ENCODE peak calls at places on chromosome 18, in five cellular contexts. M, N, K, H and F are unnamed samples.

GRCh38 chr18:58687871-58688308 is 16.6 kb downstream of the MALT1 start:
- DNase-seq in N (no peak), M (no peak), K (no peak), H (no peak), F (no peak)

GRCh38 chr18:32803571-32803970 is 30.7 kb upstream of the KLHL14 start:
- DNase-seq in K (no peak), M (no peak), H (no peak), N (no peak), F (no peak)

GRCh38 chr18:23857756-23858155 is 156.8 kb upstream of the TTC39C start:
- DNase-seq in M (no peak), K (peak; percentile 50), N (no peak), H (no peak), F (no peak)

GRCh38 chr18:42336139-42336538 is 381.1 kb downstream of the PIK3C3 start:
- DNase-seq in K (no peak), H (no peak), M (no peak), N (no peak), F (no peak)

GRCh38 chr18:48889115-48889941 is 61.4 kb downstream of the SMAD7 start:
- DNase-seq in N (no peak), K (no peak), H (peak; percentile 30), M (peak; percentile 71), F (peak; percentile 84)

GRCh38 chr18:68172842-68173549 is 541.9 kb downstream of the TMX3 start:
- DNase-seq in N (no peak), M (no peak), H (no peak), K (no peak), F (peak; percentile 70)

GRCh38 chr18:55844373-55844772 is 256.4 kb upstream of the TCF4 start:
- DNase-seq in N (no peak), H (no peak), M (no peak), K (no peak), F (no peak)

GRCh38 chr18:62716679-62717058 is 1.3 kb downstream of the PHLPP1 start:
- DNase-seq in N (peak; percentile 60), M (no peak), H (peak; percentile 21), K (peak; percentile 46), F (peak; percentile 82)

GRCh38 chr18:2978208-2978607 is 34.7 kb downstream of the LPIN2 start:
- DNase-seq in N (no peak), M (no peak), K (peak; percentile 41), H (no peak), F (no peak)

GRCh38 chr18:53004798-53005197 is 664.8 kb downstream of the DCC start:
- DNase-seq in H (no peak), K (no peak), N (no peak), M (no peak), F (no peak)

GRCh38 chr18:6236258-6236657 is 178.5 kb downstream of the L3MBTL4 start:
- DNase-seq in K (no peak), N (no peak), H (no peak), M (no peak), F (no peak)

GRCh38 chr18:25019946-25020345 is 332.0 kb downstream of the ZNF521 start:
- DNase-seq in N (no peak), M (no peak), H (no peak), K (no peak), F (no peak)

GRCh38 chr18:41721103-41721502 is 233.9 kb upstream of the PIK3C3 start:
- DNase-seq in H (no peak), N (no peak), M (no peak), K (no peak), F (peak; percentile 74)